ENCODE peak calls at places on chromosomes 7 and 10, in nine cellular contexts. One of them, this sample, is unnamed.

GRCh38 chr7:128841961-128842673 is 11.9 kb downstream of the FLNC start:
- DNase-seq in AG20443: peak
- DNase-seq in osteocyte: no peak
- DNase-seq in GDM1: no peak
- DNase-seq in cardiac muscle cell: peak
- DNase-seq in IMR-90: peak
- DNase-seq in ureter: no peak
- DNase-seq in psoas muscle: peak
- DNase-seq in A549: peak
- DNase-seq in this sample: no peak

GRCh38 chr7:155864271-155864985 is 52.2 kb upstream of the SHH start:
- DNase-seq in AG20443: no peak
- DNase-seq in osteocyte: peak
- DNase-seq in GDM1: no peak
- DNase-seq in cardiac muscle cell: no peak
- DNase-seq in IMR-90: no peak
- DNase-seq in ureter: peak
- DNase-seq in psoas muscle: no peak
- DNase-seq in A549: no peak
- DNase-seq in this sample: no peak

GRCh38 chr7:115831371-115831770 is 199.2 kb downstream of the TFEC start:
- DNase-seq in AG20443: no peak
- DNase-seq in osteocyte: no peak
- DNase-seq in GDM1: no peak
- DNase-seq in cardiac muscle cell: peak
- DNase-seq in IMR-90: no peak
- DNase-seq in ureter: no peak
- DNase-seq in psoas muscle: no peak
- DNase-seq in A549: no peak
- DNase-seq in this sample: no peak

GRCh38 chr10:101831169-101831811 is 12.3 kb downstream of the KCNIP2 start:
- DNase-seq in AG20443: no peak
- DNase-seq in osteocyte: no peak
- DNase-seq in GDM1: no peak
- DNase-seq in cardiac muscle cell: no peak
- DNase-seq in IMR-90: no peak
- DNase-seq in ureter: no peak
- DNase-seq in psoas muscle: no peak
- DNase-seq in A549: no peak
- DNase-seq in this sample: no peak

GRCh38 chr10:4144802-4145201 is 359.8 kb upstream of the KLF6 start:
- DNase-seq in AG20443: peak
- DNase-seq in osteocyte: no peak
- DNase-seq in GDM1: no peak
- DNase-seq in cardiac muscle cell: no peak
- DNase-seq in IMR-90: peak
- DNase-seq in ureter: no peak
- DNase-seq in psoas muscle: no peak
- DNase-seq in A549: no peak
- DNase-seq in this sample: no peak

GRCh38 chr10:34537629-34538231 is 277.4 kb downstream of the PARD3 start:
- DNase-seq in AG20443: no peak
- DNase-seq in osteocyte: no peak
- DNase-seq in GDM1: no peak
- DNase-seq in cardiac muscle cell: no peak
- DNase-seq in IMR-90: no peak
- DNase-seq in ureter: no peak
- DNase-seq in psoas muscle: no peak
- DNase-seq in A549: no peak
- DNase-seq in this sample: no peak

GRCh38 chr7:55127622-55128081 is 108.8 kb downstream of the EGFR start:
- DNase-seq in AG20443: no peak
- DNase-seq in osteocyte: no peak
- DNase-seq in GDM1: no peak
- DNase-seq in cardiac muscle cell: peak
- DNase-seq in IMR-90: peak
- DNase-seq in ureter: no peak
- DNase-seq in psoas muscle: no peak
- DNase-seq in A549: no peak
- DNase-seq in this sample: no peak

GRCh38 chr10:50310560-50311174 is 59.4 kb upstream of the ASAH2 start:
- DNase-seq in AG20443: no peak
- DNase-seq in osteocyte: no peak
- DNase-seq in GDM1: peak
- DNase-seq in cardiac muscle cell: peak
- DNase-seq in IMR-90: no peak
- DNase-seq in ureter: no peak
- DNase-seq in psoas muscle: no peak
- DNase-seq in A549: peak
- DNase-seq in this sample: no peak

GRCh38 chr10:25232229-25232628 is 57.4 kb downstream of the GPR158 start:
- DNase-seq in AG20443: no peak
- DNase-seq in osteocyte: no peak
- DNase-seq in GDM1: no peak
- DNase-seq in cardiac muscle cell: no peak
- DNase-seq in IMR-90: no peak
- DNase-seq in ureter: no peak
- DNase-seq in psoas muscle: no peak
- DNase-seq in A549: no peak
- DNase-seq in this sample: no peak

GRCh38 chr10:683448-684071 is 5.9 kb downstream of the DIP2C start:
- DNase-seq in AG20443: peak
- DNase-seq in osteocyte: no peak
- DNase-seq in GDM1: no peak
- DNase-seq in cardiac muscle cell: peak
- DNase-seq in IMR-90: peak
- DNase-seq in ureter: no peak
- DNase-seq in psoas muscle: peak
- DNase-seq in A549: peak
- DNase-seq in this sample: peak

GRCh38 chr7:131546583-131547111 is 9.8 kb downstream of the PODXL start:
- DNase-seq in AG20443: peak
- DNase-seq in osteocyte: no peak
- DNase-seq in GDM1: peak
- DNase-seq in cardiac muscle cell: no peak
- DNase-seq in IMR-90: no peak
- DNase-seq in ureter: no peak
- DNase-seq in psoas muscle: no peak
- DNase-seq in A549: peak
- DNase-seq in this sample: no peak

GRCh38 chr7:76303829-76304505 is 1.5 kb downstream of the HSPB1 start:
- DNase-seq in AG20443: no peak
- DNase-seq in osteocyte: no peak
- DNase-seq in GDM1: no peak
- DNase-seq in cardiac muscle cell: no peak
- DNase-seq in IMR-90: peak
- DNase-seq in ureter: no peak
- DNase-seq in psoas muscle: peak
- DNase-seq in A549: peak
- DNase-seq in this sample: no peak

GRCh38 chr7:131627589-131628212 is 71.3 kb upstream of the PODXL start:
- DNase-seq in AG20443: no peak
- DNase-seq in osteocyte: no peak
- DNase-seq in GDM1: no peak
- DNase-seq in cardiac muscle cell: no peak
- DNase-seq in IMR-90: no peak
- DNase-seq in ureter: no peak
- DNase-seq in psoas muscle: no peak
- DNase-seq in A549: no peak
- DNase-seq in this sample: no peak

GRCh38 chr10:99619851-99620712 is at the start of gene SLC25A28:
- DNase-seq in AG20443: peak
- DNase-seq in osteocyte: peak
- DNase-seq in GDM1: peak
- DNase-seq in cardiac muscle cell: peak
- DNase-seq in IMR-90: peak
- DNase-seq in ureter: peak
- DNase-seq in psoas muscle: peak
- DNase-seq in A549: peak
- DNase-seq in this sample: peak

GRCh38 chr7:44313621-44314031 is 11.8 kb downstream of the CAMK2B start:
- DNase-seq in AG20443: no peak
- DNase-seq in osteocyte: no peak
- DNase-seq in GDM1: no peak
- DNase-seq in cardiac muscle cell: no peak
- DNase-seq in IMR-90: no peak
- DNase-seq in ureter: no peak
- DNase-seq in psoas muscle: peak
- DNase-seq in A549: no peak
- DNase-seq in this sample: no peak

GRCh38 chr7:13949450-13949849 is 40.0 kb downstream of the ETV1 start:
- DNase-seq in AG20443: no peak
- DNase-seq in osteocyte: no peak
- DNase-seq in GDM1: no peak
- DNase-seq in cardiac muscle cell: no peak
- DNase-seq in IMR-90: no peak
- DNase-seq in ureter: no peak
- DNase-seq in psoas muscle: no peak
- DNase-seq in A549: no peak
- DNase-seq in this sample: no peak

GRCh38 chr7:13508586-13508985 is 480.9 kb downstream of the ETV1 start:
- DNase-seq in AG20443: no peak
- DNase-seq in osteocyte: no peak
- DNase-seq in GDM1: no peak
- DNase-seq in cardiac muscle cell: no peak
- DNase-seq in IMR-90: no peak
- DNase-seq in ureter: no peak
- DNase-seq in psoas muscle: no peak
- DNase-seq in A549: no peak
- DNase-seq in this sample: no peak

GRCh38 chr7:42091461-42092229 is 145.4 kb downstream of the GLI3 start:
- DNase-seq in AG20443: no peak
- DNase-seq in osteocyte: no peak
- DNase-seq in GDM1: no peak
- DNase-seq in cardiac muscle cell: no peak
- DNase-seq in IMR-90: peak
- DNase-seq in ureter: peak
- DNase-seq in psoas muscle: no peak
- DNase-seq in A549: no peak
- DNase-seq in this sample: no peak

GRCh38 chr10:3043512-3044368 is 23.6 kb upstream of the PFKP start:
- DNase-seq in AG20443: peak
- DNase-seq in osteocyte: no peak
- DNase-seq in GDM1: peak
- DNase-seq in cardiac muscle cell: peak
- DNase-seq in IMR-90: peak
- DNase-seq in ureter: peak
- DNase-seq in psoas muscle: peak
- DNase-seq in A549: peak
- DNase-seq in this sample: no peak

GRCh38 chr10:26696786-26697162 is 727 bp upstream of the PDSS1 start:
- DNase-seq in AG20443: no peak
- DNase-seq in osteocyte: no peak
- DNase-seq in GDM1: no peak
- DNase-seq in cardiac muscle cell: peak
- DNase-seq in IMR-90: peak
- DNase-seq in ureter: no peak
- DNase-seq in psoas muscle: no peak
- DNase-seq in A549: no peak
- DNase-seq in this sample: no peak

GRCh38 chr10:130039141-130039540 is 71.5 kb downstream of the C10orf143 start:
- DNase-seq in AG20443: no peak
- DNase-seq in osteocyte: no peak
- DNase-seq in GDM1: no peak
- DNase-seq in cardiac muscle cell: no peak
- DNase-seq in IMR-90: no peak
- DNase-seq in ureter: no peak
- DNase-seq in psoas muscle: no peak
- DNase-seq in A549: no peak
- DNase-seq in this sample: no peak

This sample was measured in AG04449.